ENCODE peak calls at places on chromosomes 4 and X, in five cellular contexts. A, M, F, H and Y are unnamed samples.

GRCh38 chr4:186169942-186170802 is 21.2 kb upstream of the CYP4V2 start:
- DNase-seq in A (no peak), M (no peak), F (no peak), H (no peak), Y (no peak)

GRCh38 chrX:14902536-14902935 is 29.3 kb downstream of the MOSPD2 start:
- DNase-seq in A (no peak), M (no peak), F (no peak), H (no peak), Y (no peak)

GRCh38 chr4:20493761-20494353 is 206.4 kb upstream of the PACRGL start:
- DNase-seq in A (no peak), M (no peak), F (no peak), H (peak; percentile 7), Y (peak; percentile 67)

GRCh38 chrX:129976441-129976840 is 6.0 kb upstream of the BCORL1 start:
- DNase-seq in A (no peak), M (no peak), F (no peak), H (no peak), Y (no peak)

GRCh38 chr4:121421594-121421993 is 40.8 kb upstream of the QRFPR start:
- DNase-seq in A (no peak), M (no peak), F (no peak), H (no peak), Y (no peak)

GRCh38 chr4:138405439-138405838 is 163.3 kb upstream of the SLC7A11 start:
- DNase-seq in A (no peak), M (no peak), F (no peak), H (no peak), Y (no peak)

GRCh38 chr4:128427832-128428366 is 140.3 kb upstream of the PGRMC2 start:
- DNase-seq in A (no peak), M (no peak), F (no peak), H (peak; percentile 64), Y (peak; percentile 59)

GRCh38 chr4:101667348-101667747 is 123.2 kb upstream of the BANK1 start:
- DNase-seq in A (no peak), M (no peak), F (no peak), H (peak; percentile 74), Y (no peak)

GRCh38 chr4:23931489-23931830 is 41.6 kb upstream of the PPARGC1A start:
- DNase-seq in A (no peak), M (no peak), F (no peak), H (no peak), Y (peak; percentile 19)

GRCh38 chr4:181909368-181909767 is 333.8 kb upstream of the TENM3 start:
- DNase-seq in A (no peak), M (no peak), F (no peak), H (peak; percentile 64), Y (peak; percentile 1)

GRCh38 chr4:60296381-60296780 is 903.7 kb upstream of the ADGRL3 start:
- DNase-seq in A (no peak), M (no peak), F (no peak), H (no peak), Y (peak; percentile 16)

GRCh38 chr4:114012749-114013148 is 33.3 kb upstream of the ARSJ start:
- DNase-seq in A (no peak), M (no peak), F (no peak), H (no peak), Y (no peak)

GRCh38 chr4:133149932-133150642 is 993 bp downstream of the PCDH10 start:
- DNase-seq in A (no peak), M (no peak), F (no peak), H (peak; percentile 26), Y (no peak)

GRCh38 chrX:109600114-109600710 is 24.8 kb downstream of the KCNE5 start:
- DNase-seq in A (no peak), M (no peak), F (peak; percentile 45), H (peak; percentile 33), Y (peak; percentile 0)

GRCh38 chr4:37246891-37247290 is 2.3 kb downstream of the NWD2 start:
- DNase-seq in A (no peak), M (no peak), F (no peak), H (no peak), Y (no peak)

GRCh38 chrX:288561-288991 is 7.4 kb downstream of the PLCXD1 start:
- DNase-seq in A (no peak), M (no peak), F (no peak), H (no peak), Y (no peak)

GRCh38 chrX:45806410-45807121 is 605.9 kb upstream of the DIPK2B start:
- DNase-seq in A (peak; percentile 1), M (no peak), F (no peak), H (peak; percentile 94), Y (peak; percentile 80)

GRCh38 chrX:39703307-39703706 is 394.5 kb downstream of the BCOR start:
- DNase-seq in A (no peak), M (no peak), F (no peak), H (no peak), Y (no peak)

GRCh38 chrX:39709364-39709763 is 388.4 kb downstream of the BCOR start:
- DNase-seq in A (no peak), M (no peak), F (no peak), H (no peak), Y (no peak)

GRCh38 chrX:39704590-39704989 is 393.2 kb downstream of the BCOR start:
- DNase-seq in A (no peak), M (no peak), F (no peak), H (no peak), Y (no peak)

GRCh38 chrX:39705299-39705698 is 392.5 kb downstream of the BCOR start:
- DNase-seq in A (no peak), M (peak; percentile 90), F (no peak), H (peak; percentile 90), Y (peak; percentile 90)
- TF ChIP-seq CTCF in A (no peak), M (peak; percentile 45), F (peak; percentile 8), H (peak; percentile 66), Y (peak; percentile 48)

DNA sequence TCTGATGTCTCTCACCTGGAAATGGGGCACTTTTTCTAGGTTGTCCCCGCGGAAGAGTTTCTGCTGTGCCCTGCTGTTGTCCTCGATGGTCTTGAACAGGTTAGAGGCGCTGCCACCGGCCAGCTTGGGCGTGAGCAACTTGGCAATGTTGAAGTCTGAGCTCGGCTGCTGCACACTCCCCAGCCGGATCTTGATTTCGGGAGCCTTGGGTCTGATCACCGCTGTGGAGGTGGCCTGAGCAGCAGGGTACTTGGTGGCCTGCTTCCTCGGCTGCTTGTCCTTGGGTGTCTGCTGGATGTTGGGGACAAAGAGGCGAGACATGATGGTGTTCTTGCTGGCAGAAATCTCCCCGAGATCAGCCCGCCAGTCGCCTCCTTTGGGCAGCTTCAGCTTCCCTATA is 6.3 kb downstream of the C4orf54 start:
- DNase-seq in A (no peak), M (no peak), F (peak; percentile 43), H (no peak), Y (no peak)
- H3K4me3 ChIP-seq in A (no peak overlapping the region), M (no peak overlapping the region), F (no peak overlapping the region), H (no peak overlapping the region), Y (no peak overlapping the region)

GRCh38 chrX:74383611-74384010 is 37.7 kb upstream of the SLC16A2 start:
- DNase-seq in A (no peak), M (no peak), F (no peak), H (peak; percentile 53), Y (peak; percentile 72)
- TF ChIP-seq CTCF in A (no peak), M (no peak), F (peak; percentile 12), H (peak; percentile 71), Y (peak; percentile 53)

DNA sequence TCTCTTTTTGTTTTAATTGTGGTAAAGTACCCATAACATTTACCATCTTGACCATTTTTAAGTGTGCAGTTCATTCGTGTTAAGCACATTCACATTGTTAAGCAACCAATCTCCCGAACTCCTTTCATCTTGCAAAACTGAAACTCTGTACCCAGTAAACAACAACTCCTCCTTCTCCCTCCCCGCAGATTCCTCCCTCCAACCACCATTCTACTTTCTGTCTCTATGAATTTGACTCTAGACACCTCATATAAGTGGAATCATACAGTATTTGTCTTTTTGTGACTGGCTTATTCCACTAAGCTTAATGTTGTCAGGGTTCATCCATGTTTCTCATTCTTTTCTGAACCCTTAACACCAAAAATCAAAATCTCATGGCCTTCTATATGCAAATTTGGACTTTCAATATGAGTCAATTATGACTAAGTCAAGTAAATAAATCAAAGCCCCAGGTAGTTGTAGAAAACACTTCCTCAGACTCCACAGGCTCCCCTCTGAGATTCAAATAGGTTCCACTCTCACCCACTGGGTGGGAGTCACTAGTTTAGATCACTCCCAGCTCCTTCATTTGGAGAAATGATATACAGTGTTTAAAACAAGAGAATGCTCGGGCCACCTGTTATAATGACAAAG is 9.8 kb upstream of the RTL5 start:
- DNase-seq in A (no peak), M (no peak), F (no peak), H (no peak), Y (no peak)
- H3K4me3 ChIP-seq in A (no peak overlapping the region), M (no peak overlapping the region), F (no peak overlapping the region), H (no peak overlapping the region), Y (no peak overlapping the region)

GRCh38 chrX:107677501-107677901 is 49.2 kb downstream of the PRPS1 start:
- DNase-seq in A (no peak), M (peak; percentile 77), F (no peak), H (peak; percentile 69), Y (peak; percentile 39)
- TF ChIP-seq CTCF in A (no peak), M (no peak), F (no peak), H (no peak), Y (no peak)

GRCh38 chr4:40516651-40517050 is 113.0 kb downstream of the RBM47 start:
- DNase-seq in A (no peak), M (no peak), F (no peak), H (no peak), Y (no peak)

GRCh38 chr4:40515037-40515397 is 114.6 kb downstream of the RBM47 start:
- DNase-seq in A (no peak), M (no peak), F (no peak), H (no peak), Y (no peak)

GRCh38 chr4:40511017-40511614 is 118.5 kb downstream of the RBM47 start:
- DNase-seq in A (no peak), M (no peak), F (no peak), H (no peak), Y (no peak)

GRCh38 chr4:40514409-40515025 is 115.1 kb downstream of the RBM47 start:
- DNase-seq in A (no peak), M (no peak), F (no peak), H (no peak), Y (no peak)

GRCh38 chr4:40515398-40516293 is 114.0 kb downstream of the RBM47 start:
- DNase-seq in A (no peak), M (no peak), F (no peak), H (no peak), Y (no peak)
- H3K4me3 ChIP-seq in A (no peak overlapping the region), M (no peak overlapping the region), F (no peak overlapping the region), H (no peak overlapping the region), Y (no peak overlapping the region)

GRCh38 chr4:7393491-7394183 is 41.1 kb downstream of the PSAPL1 start:
- DNase-seq in A (no peak), M (peak; percentile 52), F (no peak), H (no peak), Y (no peak)

GRCh38 chr4:7394184-7394575 is 40.5 kb downstream of the PSAPL1 start:
- DNase-seq in A (no peak), M (no peak), F (no peak), H (no peak), Y (no peak)

GRCh38 chr4:7391637-7392437 is 42.9 kb downstream of the PSAPL1 start:
- DNase-seq in A (no peak), M (peak; percentile 55), F (no peak), H (no peak), Y (no peak)

GRCh38 chr4:7390906-7391636 is 43.7 kb downstream of the PSAPL1 start:
- DNase-seq in A (no peak), M (no peak), F (no peak), H (no peak), Y (no peak)

GRCh38 chr4:7392438-7393374 is 42.0 kb downstream of the PSAPL1 start:
- DNase-seq in A (no peak), M (peak; percentile 66), F (peak; percentile 79), H (peak; percentile 21), Y (peak; percentile 27)
- TF ChIP-seq CTCF in A (no peak), M (no peak), F (no peak), H (peak; percentile 18), Y (peak; percentile 15)